ENCODE peak calls at places on chromosomes 4 and X, in ten cellular contexts. Y is T47D; V is tibial nerve; D is activated naive CD4-positive, alpha-beta T cell treated with anti-CD3 and anti-CD28 coated beads, Interleukin-2, amount 50 U/mL, for 16 hours; N is HFFc6; P is KG1; H is cardiac fibroblast; E is RKO; O is fibroblast of mammary gland; G is activated naive CD8-positive, alpha-beta T cell treated with anti-CD3 and anti-CD28 coated beads, Interleukin-2, amount 50 U/mL, for 24 hours. J is an unnamed sample.

GRCh38 chr4:74317616-74318256 is 9.5 kb downstream of the EPGN start:
- DNase-seq in E (no peak), N (no peak), V (no peak), D (no peak), Y (no peak), P (no peak), G (no peak), O (peak), H (peak), J (no peak)

GRCh38 chrX:115372026-115372610 is 82.6 kb downstream of the LUZP4 start:
- DNase-seq in D (no peak), H (peak), N (peak), Y (peak), V (no peak), O (peak), P (no peak), E (peak), G (no peak), J (no peak)

GRCh38 chrX:47175588-47175980 is 18.0 kb upstream of the UBA1 start:
- DNase-seq in E (no peak), N (no peak), O (no peak), P (no peak), D (no peak), Y (no peak), V (no peak), G (no peak), H (no peak), J (no peak)

GRCh38 chr4:186669159-186669720 is 54.4 kb downstream of the FAT1 start:
- DNase-seq in E (peak), P (no peak), O (peak), N (peak), G (no peak), H (peak), V (peak), D (no peak), Y (peak), J (no peak)

GRCh38 chr4:130563185-130563890 is 1467.4 kb downstream of the C4orf33 start:
- DNase-seq in Y (peak), N (peak), G (no peak), E (peak), P (no peak), D (no peak), H (peak), O (peak), V (peak), J (no peak)

GRCh38 chr4:24794916-24795665 is at the start of gene SOD3:
- DNase-seq in G (no peak), H (peak), D (no peak), E (no peak), V (peak), N (peak), O (peak), Y (peak), P (no peak), J (peak)

GRCh38 chr4:25172964-25173917 is 13.0 kb upstream of the SEPSECS start:
- DNase-seq in O (peak), Y (no peak), N (peak), D (no peak), E (peak), P (no peak), G (no peak), V (peak), H (peak), J (no peak)

GRCh38 chrX:119984652-119985051 is 41.1 kb upstream of the NKAP start:
- DNase-seq in P (no peak), O (no peak), N (no peak), G (no peak), V (no peak), H (no peak), Y (no peak), E (no peak), D (no peak), J (no peak)

GRCh38 chr4:94995684-94996394 is 238.1 kb downstream of the BMPR1B start:
- DNase-seq in N (no peak), V (no peak), G (no peak), H (no peak), E (no peak), D (no peak), O (peak), P (no peak), Y (peak), J (no peak)

GRCh38 chr4:54687887-54688841 is 30.4 kb downstream of the KIT start:
- DNase-seq in G (no peak), O (peak), N (no peak), Y (no peak), D (no peak), V (no peak), H (peak), P (peak), E (no peak), J (no peak)

GRCh38 chr4:925171-925570 is 6.9 kb downstream of the GAK start:
- DNase-seq in O (no peak), P (no peak), N (no peak), H (no peak), Y (no peak), G (no peak), V (no peak), E (no peak), D (no peak), J (no peak)

GRCh38 chrX:54248309-54248708 is 65.3 kb upstream of the FAM120C start:
- DNase-seq in E (peak), V (no peak), G (no peak), H (peak), O (peak), D (no peak), P (no peak), Y (peak), N (peak), J (no peak)